ENCODE peak calls at places on chromosome 3, in six cellular contexts. H is H54, U is ovary, T is body of pancreas, D is IMR-90, J is uterus. N is an unnamed sample.

GRCh38 chr3:110166791-110167190 is 829.4 kb upstream of the DPPA4 start:
- DNase-seq in U (no peak), D (no peak), J (no peak), H (no peak), T (no peak), N (no peak)

GRCh38 chr3:54870423-54870822 is 57.4 kb downstream of the LRTM1 start:
- DNase-seq in H (peak; percentile 68), D (peak; percentile 97), J (peak; percentile 28), T (no peak), U (no peak), N (peak; percentile 21)

GRCh38 chr3:39388741-39389248 is 5.6 kb downstream of the SLC25A38 start:
- DNase-seq in J (no peak), T (no peak), D (no peak), U (no peak), H (no peak), N (no peak)

GRCh38 chr3:132871956-132872355 is 149.7 kb upstream of the NPHP3 start:
- DNase-seq in D (no peak), T (no peak), U (no peak), H (no peak), J (no peak), N (no peak)

GRCh38 chr3:175477651-175478224 is 618.6 kb downstream of the NAALADL2 start:
- DNase-seq in D (no peak), T (no peak), U (no peak), J (no peak), H (no peak), N (no peak)

GRCh38 chr3:65857327-65857726 is 181.4 kb downstream of the MAGI1 start:
- DNase-seq in U (no peak), J (no peak), D (no peak), H (no peak), T (no peak), N (no peak)

GRCh38 chr3:19945405-19946290 is 1.2 kb upstream of the RAB5A start:
- DNase-seq in D (no peak), H (no peak), T (no peak), J (peak; percentile 24), U (peak; percentile 36), N (no peak)

GRCh38 chr3:22308866-22309265 is 557.9 kb upstream of the ZNF385D start:
- DNase-seq in J (no peak), T (no peak), U (no peak), D (no peak), H (no peak), N (no peak)

GRCh38 chr3:78665776-78666457 is 1101.9 kb downstream of the ROBO1 start:
- DNase-seq in J (no peak), D (no peak), T (no peak), U (no peak), H (no peak), N (no peak)

GRCh38 chr3:134366928-134367352 is 7.3 kb downstream of the AMOTL2 start:
- DNase-seq in U (no peak), J (no peak), T (peak; percentile 49), H (no peak), D (no peak), N (no peak)

GRCh38 chr3:128280466-128281455 is 127.5 kb downstream of the EEFSEC start:
- DNase-seq in D (no peak), U (no peak), H (no peak), J (no peak), T (no peak), N (no peak)

GRCh38 chr3:60582285-60582684 is 669.0 kb downstream of the FHIT start:
- DNase-seq in T (no peak), J (no peak), U (no peak), H (no peak), D (no peak), N (no peak)

GRCh38 chr3:118628704-118629341 is 405.8 kb downstream of the IGSF11 start:
- DNase-seq in J (no peak), U (peak; percentile 26), H (peak; percentile 34), T (peak; percentile 63), D (peak; percentile 72), N (peak; percentile 19)

GRCh38 chr3:29283739-29284138 is 2.9 kb downstream of the RBMS3 start:
- DNase-seq in T (no peak), U (no peak), D (no peak), J (no peak), H (no peak), N (no peak)

GRCh38 chr3:8506611-8507061 is 5.0 kb downstream of the LMCD1 start:
- DNase-seq in T (no peak), J (no peak), U (no peak), H (peak; percentile 35), D (peak; percentile 81), N (no peak)

GRCh38 chr3:109098245-109098644 is 19.7 kb downstream of the MORC1 start:
- DNase-seq in D (no peak), H (no peak), T (peak; percentile 29), J (no peak), U (no peak), N (no peak)

GRCh38 chr3:42012935-42013651 is 51.2 kb upstream of the ULK4 start:
- DNase-seq in T (peak; percentile 73), D (peak; percentile 51), H (peak; percentile 72), U (no peak), J (peak; percentile 56), N (peak; percentile 32)
- TF ChIP-seq POLR2A in T (peak; percentile 54), D (no peak), H (no peak), U (no peak), J (no peak), N (no peak)

GRCh38 chr3:177358085-177358967 is 161.0 kb upstream of the TBL1XR1 start:
- DNase-seq in J (peak; percentile 56), T (peak; percentile 59), D (peak; percentile 56), U (peak; percentile 57), H (peak; percentile 61), N (peak; percentile 53)

GRCh38 chr3:177358968-177359600 is 161.8 kb upstream of the TBL1XR1 start:
- DNase-seq in H (peak; percentile 12), J (peak; percentile 45), T (peak; percentile 54), U (peak; percentile 61), D (no peak), N (no peak)

GRCh38 chr3:177356113-177356512 is 158.8 kb upstream of the TBL1XR1 start:
- DNase-seq in D (no peak), H (no peak), U (no peak), T (no peak), J (no peak), N (no peak)

GRCh38 chr3:177359601-177360357 is 162.5 kb upstream of the TBL1XR1 start:
- DNase-seq in U (peak; percentile 98), H (peak; percentile 81), D (peak; percentile 99), T (peak; percentile 96), J (peak; percentile 96), N (peak; percentile 93)

GRCh38 chr3:177357352-177358084 is 160.2 kb upstream of the TBL1XR1 start:
- DNase-seq in D (peak; percentile 89), U (peak; percentile 28), T (peak; percentile 58), H (peak; percentile 65), J (peak; percentile 67), N (no peak)
- TF ChIP-seq POLR2A in D (no peak), U (no peak), T (no peak), H (no peak), J (no peak), N (no peak)

GRCh38 chr3:184335291-184335660 is 2.1 kb upstream of the FAM131A start:
- DNase-seq in H (no peak), D (no peak), T (no peak), J (no peak), U (no peak), N (no peak)

GRCh38 chr3:184333190-184333589 is 4.2 kb upstream of the FAM131A start:
- DNase-seq in U (no peak), D (no peak), H (no peak), T (no peak), J (no peak), N (no peak)

GRCh38 chr3:184334470-184335158 is 2.8 kb upstream of the FAM131A start:
- DNase-seq in T (no peak), J (no peak), U (no peak), H (peak; percentile 84), D (peak; percentile 86), N (no peak)

GRCh38 chr3:184333700-184334099 is 3.7 kb upstream of the FAM131A start:
- DNase-seq in J (no peak), H (no peak), D (no peak), T (no peak), U (no peak), N (no peak)

GRCh38 chr3:184332370-184333090 is 4.9 kb upstream of the FAM131A start:
- DNase-seq in D (peak; percentile 95), J (no peak), T (no peak), U (no peak), H (peak; percentile 88), N (no peak)
- TF ChIP-seq POLR2A in D (peak; percentile 49), J (no peak), T (no peak), U (no peak), H (no peak), N (no peak)

GRCh38 chr3:47802734-47803477 is at the start of gene DHX30:
- DNase-seq in U (peak; percentile 89), T (peak; percentile 86), J (peak; percentile 83), D (peak; percentile 84), H (peak; percentile 90), N (peak; percentile 67)
- TF ChIP-seq POLR2A in U (peak; percentile 72), T (peak; percentile 70), J (peak; percentile 57), D (peak; percentile 8), H (peak; percentile 59), N (peak; percentile 57)

DNA sequence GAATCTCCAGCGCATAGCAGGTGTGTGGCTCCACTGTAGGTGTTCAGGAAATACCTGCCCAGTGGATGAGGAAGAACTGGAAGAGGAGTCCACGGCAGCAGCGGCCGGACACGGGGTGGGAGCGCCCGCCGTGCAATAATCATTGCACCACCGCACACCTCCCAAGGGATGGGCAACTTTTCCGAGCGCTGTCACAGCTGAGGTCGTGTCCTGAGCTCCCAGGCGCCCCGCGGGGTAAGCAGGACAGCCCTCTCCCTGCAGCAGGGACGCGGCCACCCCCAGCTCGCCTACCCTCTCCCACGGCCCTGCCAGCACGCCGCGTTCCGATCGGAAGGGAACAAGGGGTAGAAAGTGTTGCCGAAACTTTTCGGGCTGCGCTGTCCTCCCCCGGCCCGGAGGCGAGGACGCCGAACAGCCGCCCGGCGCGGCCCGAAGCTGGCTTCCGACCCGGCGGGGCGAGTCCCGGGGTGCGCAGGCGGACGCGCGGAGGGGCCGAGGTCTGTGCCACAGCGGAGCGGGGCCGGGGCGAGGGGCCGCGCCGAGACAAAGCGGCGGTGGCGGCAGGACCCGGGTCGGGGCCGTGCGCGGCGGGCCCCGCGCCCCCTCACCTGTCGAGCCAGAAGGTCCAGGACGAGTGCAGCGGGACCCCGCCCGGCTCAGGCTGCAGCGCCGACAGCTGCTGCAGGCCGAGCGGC is 471 bp downstream of the EIF4E3 start:
- DNase-seq in U (peak; percentile 59), H (peak; percentile 44), D (no peak), T (peak; percentile 56), J (peak; percentile 31), N (no peak)
- TF ChIP-seq POLR2A in U (no peak), H (no peak), D (no peak), T (peak; percentile 65), J (no peak), N (no peak)

DNA sequence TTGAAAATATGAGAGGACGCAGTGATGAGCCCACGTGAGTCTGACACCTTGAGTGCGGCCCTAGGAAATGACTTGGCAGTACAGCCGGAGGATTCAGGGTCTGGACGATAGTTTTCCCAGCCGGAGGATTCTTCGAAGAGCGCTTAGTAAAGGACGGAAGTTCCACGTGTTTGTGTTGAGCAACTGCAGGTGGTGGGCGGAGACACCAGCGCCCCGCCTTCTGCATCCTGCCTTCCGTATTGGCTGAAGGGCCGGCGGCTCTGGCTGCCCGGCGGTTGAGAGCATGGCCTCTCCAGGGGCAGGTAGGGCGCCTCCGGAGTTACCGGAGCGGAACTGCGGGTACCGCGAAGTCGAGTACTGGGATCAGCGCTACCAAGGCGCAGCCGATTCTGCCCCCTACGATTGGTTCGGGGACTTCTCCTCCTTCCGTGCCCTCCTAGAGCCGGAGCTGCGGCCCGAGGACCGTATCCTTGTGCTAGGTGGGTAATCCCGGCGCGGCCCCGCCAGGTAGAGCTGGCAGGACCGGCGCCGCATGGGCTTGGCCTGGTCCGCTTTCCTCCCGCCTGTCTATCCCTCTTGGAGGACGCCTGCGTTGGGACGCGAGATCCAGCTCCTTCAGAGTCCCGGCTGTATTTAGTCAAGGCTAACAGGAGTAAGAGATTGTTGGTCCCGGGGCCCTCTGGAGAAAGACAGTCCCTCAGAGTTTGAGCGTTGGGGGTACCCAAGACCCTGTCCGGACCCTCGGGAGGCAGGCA is at the start of gene EEF1AKMT4:
- DNase-seq in T (peak; percentile 98), H (peak; percentile 98), D (peak; percentile 98), J (peak; percentile 96), U (peak; percentile 95), N (peak; percentile 92)
- TF ChIP-seq POLR2A in T (peak; percentile 83), H (peak; percentile 51), D (no peak), J (no peak), U (peak; percentile 19), N (no peak)

N was measured in tibial nerve.